ENCODE peak calls at places on chromosomes 12 and 14, in ten cellular contexts. One of them, this sample, is unnamed.

GRCh38 chr12:91620949-91621348 is 438.3 kb upstream of the DCN start:
- DNase-seq in cardiac fibroblast: peak; percentile 9
- DNase-seq in pancreas: no peak
- DNase-seq in astrocyte of the spinal cord: peak; percentile 3
- DNase-seq in WTC11: no peak
- DNase-seq in H9: no peak
- DNase-seq in RWPE1: no peak
- DNase-seq in HepG2: no peak
- DNase-seq in A549: no peak
- DNase-seq in astrocyte of the cerebellum: peak; percentile 2
- DNase-seq in this sample: no peak

GRCh38 chr12:80101126-80101525 is 1.8 kb downstream of the OTOGL start:
- DNase-seq in cardiac fibroblast: no peak
- DNase-seq in pancreas: no peak
- DNase-seq in astrocyte of the spinal cord: no peak
- DNase-seq in WTC11: no peak
- DNase-seq in H9: no peak
- DNase-seq in RWPE1: peak; percentile 62
- DNase-seq in HepG2: no peak
- DNase-seq in A549: no peak
- DNase-seq in astrocyte of the cerebellum: no peak
- DNase-seq in this sample: no peak

GRCh38 chr12:131287938-131288797 is 334.5 kb downstream of the ADGRD1 start:
- DNase-seq in cardiac fibroblast: no peak
- DNase-seq in pancreas: no peak
- DNase-seq in astrocyte of the spinal cord: no peak
- DNase-seq in WTC11: no peak
- DNase-seq in H9: no peak
- DNase-seq in RWPE1: no peak
- DNase-seq in HepG2: no peak
- DNase-seq in A549: no peak
- DNase-seq in astrocyte of the cerebellum: no peak
- DNase-seq in this sample: no peak

GRCh38 chr12:111431772-111432171 is 26.0 kb downstream of the SH2B3 start:
- DNase-seq in cardiac fibroblast: no peak
- DNase-seq in pancreas: no peak
- DNase-seq in astrocyte of the spinal cord: no peak
- DNase-seq in WTC11: no peak
- DNase-seq in H9: no peak
- DNase-seq in RWPE1: no peak
- DNase-seq in HepG2: no peak
- DNase-seq in A549: no peak
- DNase-seq in astrocyte of the cerebellum: no peak
- DNase-seq in this sample: no peak

GRCh38 chr12:33438890-33439586 is 581 bp downstream of the SYT10 start:
- DNase-seq in cardiac fibroblast: peak; percentile 42
- DNase-seq in pancreas: peak; percentile 58
- DNase-seq in astrocyte of the spinal cord: peak; percentile 0
- DNase-seq in WTC11: peak; percentile 57
- DNase-seq in H9: peak; percentile 67
- DNase-seq in RWPE1: peak; percentile 14
- DNase-seq in HepG2: no peak
- DNase-seq in A549: no peak
- DNase-seq in astrocyte of the cerebellum: no peak
- DNase-seq in this sample: no peak

GRCh38 chr14:45091696-45092095 is 7.8 kb downstream of the PRPF39 start:
- DNase-seq in cardiac fibroblast: peak; percentile 70
- DNase-seq in pancreas: no peak
- DNase-seq in astrocyte of the spinal cord: peak; percentile 27
- DNase-seq in WTC11: no peak
- DNase-seq in H9: no peak
- DNase-seq in RWPE1: peak; percentile 23
- DNase-seq in HepG2: no peak
- DNase-seq in A549: no peak
- DNase-seq in astrocyte of the cerebellum: no peak
- DNase-seq in this sample: no peak

GRCh38 chr12:11787921-11788849 is 138.7 kb downstream of the ETV6 start:
- DNase-seq in cardiac fibroblast: no peak
- DNase-seq in pancreas: no peak
- DNase-seq in astrocyte of the spinal cord: no peak
- DNase-seq in WTC11: no peak
- DNase-seq in H9: no peak
- DNase-seq in RWPE1: no peak
- DNase-seq in HepG2: no peak
- DNase-seq in A549: no peak
- DNase-seq in astrocyte of the cerebellum: no peak
- DNase-seq in this sample: no peak

GRCh38 chr14:54562334-54562733 is 4.6 kb upstream of the SAMD4A start:
- DNase-seq in cardiac fibroblast: peak; percentile 36
- DNase-seq in pancreas: no peak
- DNase-seq in astrocyte of the spinal cord: peak; percentile 49
- DNase-seq in WTC11: no peak
- DNase-seq in H9: no peak
- DNase-seq in RWPE1: no peak
- DNase-seq in HepG2: no peak
- DNase-seq in A549: no peak
- DNase-seq in astrocyte of the cerebellum: no peak
- DNase-seq in this sample: no peak

GRCh38 chr12:114671664-114672476 is 12.1 kb downstream of the TBX3 start:
- DNase-seq in cardiac fibroblast: peak; percentile 62
- DNase-seq in pancreas: no peak
- DNase-seq in astrocyte of the spinal cord: peak; percentile 50
- DNase-seq in WTC11: no peak
- DNase-seq in H9: peak; percentile 75
- DNase-seq in RWPE1: no peak
- DNase-seq in HepG2: no peak
- DNase-seq in A549: no peak
- DNase-seq in astrocyte of the cerebellum: no peak
- DNase-seq in this sample: no peak

GRCh38 chr14:73870525-73871235 is 16.0 kb upstream of the ZNF410 start:
- DNase-seq in cardiac fibroblast: no peak
- DNase-seq in pancreas: no peak
- DNase-seq in astrocyte of the spinal cord: no peak
- DNase-seq in WTC11: no peak
- DNase-seq in H9: peak; percentile 38
- DNase-seq in RWPE1: no peak
- DNase-seq in HepG2: no peak
- DNase-seq in A549: no peak
- DNase-seq in astrocyte of the cerebellum: no peak
- DNase-seq in this sample: no peak

GRCh38 chr12:106861984-106862894 is 87.8 kb downstream of the RIC8B start:
- DNase-seq in cardiac fibroblast: peak; percentile 91
- DNase-seq in pancreas: no peak
- DNase-seq in astrocyte of the spinal cord: peak; percentile 42
- DNase-seq in WTC11: no peak
- DNase-seq in H9: no peak
- DNase-seq in RWPE1: no peak
- DNase-seq in HepG2: peak; percentile 55
- DNase-seq in A549: peak; percentile 47
- DNase-seq in astrocyte of the cerebellum: peak; percentile 28
- DNase-seq in this sample: peak; percentile 64

GRCh38 chr12:18837025-18837424 is 99.1 kb downstream of the CAPZA3 start:
- DNase-seq in cardiac fibroblast: peak; percentile 60
- DNase-seq in pancreas: no peak
- DNase-seq in astrocyte of the spinal cord: no peak
- DNase-seq in WTC11: no peak
- DNase-seq in H9: no peak
- DNase-seq in RWPE1: no peak
- DNase-seq in HepG2: no peak
- DNase-seq in A549: no peak
- DNase-seq in astrocyte of the cerebellum: no peak
- DNase-seq in this sample: no peak

DNA sequence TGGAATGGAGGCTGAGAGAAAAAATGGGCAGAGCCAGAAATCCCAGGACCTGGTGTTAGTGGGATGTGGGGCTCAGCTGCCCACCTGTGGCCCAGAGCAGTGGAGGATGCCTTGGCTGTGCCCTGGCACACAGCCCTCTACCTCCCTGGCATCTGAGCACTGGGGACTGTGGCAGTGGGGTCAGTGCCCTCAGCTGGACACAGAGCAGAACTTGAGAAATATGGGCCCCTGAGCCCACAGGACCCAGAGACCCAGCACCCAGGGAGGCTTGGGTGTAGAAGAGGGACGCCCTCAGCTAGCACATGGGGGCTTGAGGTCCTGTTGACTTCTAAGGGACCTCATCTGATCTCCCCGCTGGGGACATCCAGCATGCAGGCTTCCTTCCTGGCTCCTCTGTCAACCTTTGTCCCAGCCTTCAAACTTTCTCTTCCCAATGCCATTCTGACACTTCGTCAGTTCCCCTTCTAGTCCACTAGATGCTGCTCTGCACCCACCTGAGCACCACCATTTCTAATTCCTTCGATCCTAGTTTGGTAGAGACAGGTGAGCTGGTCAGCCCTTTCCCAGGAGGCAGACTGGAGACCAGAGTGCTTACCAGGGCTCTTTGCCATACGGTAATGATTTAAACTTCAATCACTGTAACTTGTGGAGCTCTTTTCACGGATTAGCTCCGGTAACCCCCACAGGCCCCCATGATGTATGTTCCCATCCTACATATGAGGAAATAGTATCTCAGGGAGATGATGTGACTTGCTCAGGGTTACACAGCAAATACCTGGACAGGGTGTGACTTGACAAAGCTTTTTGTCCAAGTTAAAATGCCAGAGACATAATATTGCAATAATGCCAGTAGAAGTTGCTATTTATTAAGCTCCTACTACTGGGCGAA is 143.7 kb downstream of the ASCL4 start:
- DNase-seq in cardiac fibroblast: peak; percentile 25
- DNase-seq in pancreas: no peak
- DNase-seq in astrocyte of the spinal cord: peak; percentile 7
- DNase-seq in WTC11: peak; percentile 50
- DNase-seq in H9: peak; percentile 80
- DNase-seq in RWPE1: peak; percentile 64
- DNase-seq in HepG2: peak; percentile 23
- DNase-seq in A549: peak; percentile 54
- DNase-seq in astrocyte of the cerebellum: no peak
- DNase-seq in this sample: no peak
- TF ChIP-seq CTCF in cardiac fibroblast: peak; percentile 73
- TF ChIP-seq CTCF in pancreas: peak; percentile 37
- TF ChIP-seq CTCF in astrocyte of the spinal cord: peak; percentile 76
- TF ChIP-seq CTCF in WTC11: peak; percentile 46
- TF ChIP-seq CTCF in H9: peak; percentile 87
- TF ChIP-seq CTCF in RWPE1: peak; percentile 76
- TF ChIP-seq CTCF in HepG2: peak; percentile 80
- TF ChIP-seq CTCF in A549: peak; percentile 66
- TF ChIP-seq CTCF in astrocyte of the cerebellum: peak; percentile 76
- TF ChIP-seq CTCF in this sample: peak; percentile 70

GRCh38 chr14:71399057-71399487 is 491.8 kb downstream of the PCNX1 start:
- DNase-seq in cardiac fibroblast: peak; percentile 33
- DNase-seq in pancreas: no peak
- DNase-seq in astrocyte of the spinal cord: no peak
- DNase-seq in WTC11: no peak
- DNase-seq in H9: no peak
- DNase-seq in RWPE1: no peak
- DNase-seq in HepG2: no peak
- DNase-seq in A549: no peak
- DNase-seq in astrocyte of the cerebellum: no peak
- DNase-seq in this sample: no peak

GRCh38 chr14:71405676-71406075 is 498.4 kb downstream of the PCNX1 start:
- DNase-seq in cardiac fibroblast: no peak
- DNase-seq in pancreas: no peak
- DNase-seq in astrocyte of the spinal cord: no peak
- DNase-seq in WTC11: no peak
- DNase-seq in H9: no peak
- DNase-seq in RWPE1: no peak
- DNase-seq in HepG2: no peak
- DNase-seq in A549: no peak
- DNase-seq in astrocyte of the cerebellum: no peak
- DNase-seq in this sample: no peak

GRCh38 chr14:71400821-71401447 is 493.7 kb downstream of the PCNX1 start:
- DNase-seq in cardiac fibroblast: peak; percentile 47
- DNase-seq in pancreas: no peak
- DNase-seq in astrocyte of the spinal cord: peak; percentile 61
- DNase-seq in WTC11: no peak
- DNase-seq in H9: no peak
- DNase-seq in RWPE1: no peak
- DNase-seq in HepG2: no peak
- DNase-seq in A549: no peak
- DNase-seq in astrocyte of the cerebellum: peak; percentile 12
- DNase-seq in this sample: no peak

GRCh38 chr14:71408362-71409035 is 501.2 kb downstream of the PCNX1 start:
- DNase-seq in cardiac fibroblast: peak; percentile 51
- DNase-seq in pancreas: no peak
- DNase-seq in astrocyte of the spinal cord: no peak
- DNase-seq in WTC11: no peak
- DNase-seq in H9: no peak
- DNase-seq in RWPE1: no peak
- DNase-seq in HepG2: no peak
- DNase-seq in A549: no peak
- DNase-seq in astrocyte of the cerebellum: no peak
- DNase-seq in this sample: no peak

GRCh38 chr14:71403673-71404072 is 496.4 kb downstream of the PCNX1 start:
- DNase-seq in cardiac fibroblast: peak; percentile 49
- DNase-seq in pancreas: no peak
- DNase-seq in astrocyte of the spinal cord: peak; percentile 36
- DNase-seq in WTC11: no peak
- DNase-seq in H9: no peak
- DNase-seq in RWPE1: peak; percentile 6
- DNase-seq in HepG2: peak; percentile 39
- DNase-seq in A549: peak; percentile 20
- DNase-seq in astrocyte of the cerebellum: peak; percentile 13
- DNase-seq in this sample: no peak
- TF ChIP-seq CTCF in cardiac fibroblast: no peak
- TF ChIP-seq CTCF in pancreas: no peak
- TF ChIP-seq CTCF in astrocyte of the spinal cord: peak; percentile 9
- TF ChIP-seq CTCF in WTC11: no peak
- TF ChIP-seq CTCF in H9: peak; percentile 32
- TF ChIP-seq CTCF in RWPE1: no peak
- TF ChIP-seq CTCF in HepG2: peak; percentile 36
- TF ChIP-seq CTCF in A549: no peak
- TF ChIP-seq CTCF in astrocyte of the cerebellum: no peak
- TF ChIP-seq CTCF in this sample: no peak

DNA sequence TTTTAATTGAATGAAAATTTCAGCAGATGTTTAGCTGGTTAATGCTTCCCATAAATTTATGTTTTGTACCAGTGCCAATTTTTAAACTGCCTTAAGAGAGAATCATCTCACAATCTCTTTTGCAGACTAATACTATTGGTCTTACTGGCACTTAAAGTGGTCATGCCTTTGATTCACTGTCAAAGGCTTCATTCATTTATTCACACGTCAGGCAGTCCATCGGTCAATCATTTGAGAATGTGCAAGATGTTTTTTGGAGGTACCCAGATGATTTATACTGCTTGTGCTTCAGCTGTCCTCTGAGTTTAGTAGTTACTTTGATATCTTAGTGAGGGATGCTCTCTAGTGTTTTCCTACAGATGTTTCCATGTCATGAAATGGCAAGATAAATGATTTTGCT is 83.4 kb downstream of the NAV3 start:
- DNase-seq in cardiac fibroblast: peak; percentile 9
- DNase-seq in pancreas: no peak
- DNase-seq in astrocyte of the spinal cord: no peak
- DNase-seq in WTC11: no peak
- DNase-seq in H9: no peak
- DNase-seq in RWPE1: no peak
- DNase-seq in HepG2: no peak
- DNase-seq in A549: peak; percentile 5
- DNase-seq in astrocyte of the cerebellum: no peak
- DNase-seq in this sample: peak; percentile 7
- TF ChIP-seq CTCF in cardiac fibroblast: no peak
- TF ChIP-seq CTCF in pancreas: no peak
- TF ChIP-seq CTCF in astrocyte of the spinal cord: no peak
- TF ChIP-seq CTCF in WTC11: no peak
- TF ChIP-seq CTCF in H9: no peak
- TF ChIP-seq CTCF in RWPE1: no peak
- TF ChIP-seq CTCF in HepG2: no peak
- TF ChIP-seq CTCF in A549: no peak
- TF ChIP-seq CTCF in astrocyte of the cerebellum: no peak
- TF ChIP-seq CTCF in this sample: no peak

GRCh38 chr14:50318031-50318626 is 6.0 kb downstream of the DMAC2L start:
- DNase-seq in cardiac fibroblast: peak; percentile 73
- DNase-seq in pancreas: no peak
- DNase-seq in astrocyte of the spinal cord: peak; percentile 55
- DNase-seq in WTC11: no peak
- DNase-seq in H9: no peak
- DNase-seq in RWPE1: peak; percentile 36
- DNase-seq in HepG2: peak; percentile 27
- DNase-seq in A549: peak; percentile 46
- DNase-seq in astrocyte of the cerebellum: no peak
- DNase-seq in this sample: peak; percentile 29
- TF ChIP-seq CTCF in cardiac fibroblast: peak; percentile 75
- TF ChIP-seq CTCF in pancreas: peak; percentile 53
- TF ChIP-seq CTCF in astrocyte of the spinal cord: peak; percentile 66
- TF ChIP-seq CTCF in WTC11: peak; percentile 53
- TF ChIP-seq CTCF in H9: peak; percentile 75
- TF ChIP-seq CTCF in RWPE1: peak; percentile 68
- TF ChIP-seq CTCF in HepG2: peak; percentile 57
- TF ChIP-seq CTCF in A549: peak; percentile 73
- TF ChIP-seq CTCF in astrocyte of the cerebellum: peak; percentile 59
- TF ChIP-seq CTCF in this sample: peak; percentile 59

This sample was measured in AG09309.